ENCODE peak calls at places on chromosomes 3 and 15, in eight cellular contexts. F is choroid plexus epithelial cell, Y is AG10803, X is progenitor cell of endocrine pancreas, D is lower leg skin, W is tibial artery, O is heart right ventricle, I is AG09309. N is an unnamed sample.

GRCh38 chr3:126026277-126026751 is 57.3 kb downstream of the ROPN1B start:
- DNase-seq in F (no peak), D (peak), O (no peak), W (no peak), I (no peak), X (no peak), Y (no peak), N (no peak)

GRCh38 chr3:157226173-157226847 is 66.4 kb upstream of the CCNL1 start:
- DNase-seq in X (no peak), O (no peak), D (no peak), Y (peak), W (no peak), I (no peak), F (peak), N (peak)

GRCh38 chr3:194346035-194346434 is 5.1 kb downstream of the CPN2 start:
- DNase-seq in F (no peak), I (no peak), W (no peak), Y (no peak), X (no peak), O (no peak), D (no peak), N (no peak)

GRCh38 chr3:76487446-76487845 is 552.5 kb upstream of the ROBO2 start:
- DNase-seq in I (no peak), W (no peak), Y (peak), X (no peak), O (no peak), D (no peak), F (peak), N (no peak)

GRCh38 chr3:71504250-71505036 is 79.1 kb downstream of the FOXP1 start:
- DNase-seq in I (peak), Y (peak), F (peak), X (no peak), W (no peak), D (no peak), O (no peak), N (peak)

GRCh38 chr3:118808743-118809142 is 225.9 kb downstream of the IGSF11 start:
- DNase-seq in I (no peak), D (no peak), W (no peak), Y (no peak), X (no peak), O (no peak), F (no peak), N (no peak)

GRCh38 chr3:103025880-103026279 is 591.1 kb downstream of the ZPLD1 start:
- DNase-seq in Y (no peak), W (no peak), F (no peak), O (no peak), D (no peak), I (no peak), X (no peak), N (no peak)

GRCh38 chr3:13798401-13798800 is 81.5 kb downstream of the WNT7A start:
- DNase-seq in D (no peak), F (no peak), W (no peak), O (no peak), X (no peak), Y (no peak), I (no peak), N (no peak)

GRCh38 chr15:98144388-98144787 is 183.9 kb downstream of the ARRDC4 start:
- DNase-seq in X (no peak), I (no peak), D (no peak), W (no peak), Y (no peak), O (no peak), F (no peak), N (no peak)

GRCh38 chr3:139198929-139199328 is 144.9 kb upstream of the MRPS22 start:
- DNase-seq in F (no peak), O (no peak), D (no peak), Y (no peak), W (no peak), X (no peak), I (peak), N (no peak)

DNA sequence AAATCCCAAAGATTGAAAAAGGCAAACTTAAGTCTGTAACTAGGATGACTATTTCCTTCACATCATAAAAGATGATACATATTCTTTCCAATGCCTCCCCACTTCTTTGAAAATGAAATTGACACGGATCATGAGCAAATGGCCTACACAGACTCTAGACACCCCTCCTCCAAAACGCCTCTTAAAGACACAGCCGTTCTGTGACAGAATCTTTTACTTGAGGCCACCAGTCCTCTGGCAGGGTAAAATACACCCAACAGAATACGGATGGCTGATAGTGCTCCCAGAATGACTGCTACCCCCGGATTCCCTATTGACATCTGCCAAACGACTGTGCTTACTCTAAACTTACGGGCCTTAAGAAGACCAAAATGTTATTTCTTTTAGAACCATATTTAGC is 84.5 kb downstream of the TNIK start:
- DNase-seq in X (no peak), O (no peak), W (no peak), Y (no peak), D (no peak), F (no peak), I (no peak), N (no peak)
- TF ChIP-seq CTCF in X (no peak), O (no peak), W (no peak), Y (no peak), D (no peak), F (no peak), I (no peak), N (no peak)

DNA sequence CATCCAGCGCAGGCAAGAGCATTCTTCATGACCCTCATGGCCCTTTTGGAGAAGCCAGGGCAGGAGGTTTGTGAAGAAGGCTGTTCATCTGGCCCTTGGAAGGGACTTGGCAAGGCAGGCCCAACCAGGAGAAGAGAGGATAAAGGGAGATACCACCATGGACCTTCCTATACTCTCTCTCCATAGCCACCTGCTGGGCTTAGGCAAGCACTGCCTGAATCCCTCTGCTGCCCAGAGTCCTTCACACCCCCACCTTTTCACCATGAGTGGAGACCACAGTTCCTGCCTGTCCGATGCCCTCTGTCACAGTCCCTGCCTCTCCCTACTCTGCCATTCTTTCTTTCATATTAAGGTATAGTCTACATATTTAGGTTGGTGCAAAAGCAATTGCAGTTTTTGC is 10.6 kb upstream of the SFMBT1 start:
- DNase-seq in I (no peak), D (no peak), F (peak), X (no peak), O (no peak), Y (no peak), W (no peak), N (no peak)
- TF ChIP-seq CTCF in I (peak), D (no peak), F (peak), X (peak), O (no peak), Y (peak), W (no peak), N (peak)

GRCh38 chr3:73623996-73624362 is 762 bp downstream of the PDZRN3 start:
- DNase-seq in X (peak), O (peak), I (no peak), Y (peak), D (no peak), F (peak), W (peak), N (no peak)
- TF ChIP-seq CTCF in X (peak), O (no peak), I (no peak), Y (peak), D (no peak), F (no peak), W (peak), N (no peak)

GRCh38 chr15:26095710-26096330 is 232.7 kb upstream of the ATP10A start:
- DNase-seq in F (no peak), Y (no peak), X (no peak), O (no peak), I (no peak), W (no peak), D (no peak), N (no peak)
- TF ChIP-seq CTCF in F (no peak), Y (peak), X (peak), O (no peak), I (peak), W (peak), D (no peak), N (no peak)

GRCh38 chr15:69027976-69028518 is 13.6 kb downstream of the NOX5 start:
- DNase-seq in F (no peak), Y (no peak), I (no peak), O (no peak), D (no peak), W (no peak), X (no peak), N (no peak)

GRCh38 chr15:69032006-69032405 is 17.5 kb downstream of the NOX5 start:
- DNase-seq in I (no peak), F (no peak), D (no peak), O (no peak), X (no peak), Y (no peak), W (no peak), N (no peak)

GRCh38 chr15:69034352-69034751 is 19.9 kb downstream of the NOX5 start:
- DNase-seq in O (no peak), I (peak), D (no peak), W (no peak), X (no peak), F (peak), Y (peak), N (no peak)

GRCh38 chr15:69032703-69033373 is 18.3 kb downstream of the NOX5 start:
- DNase-seq in F (no peak), X (no peak), W (no peak), Y (no peak), I (no peak), O (no peak), D (no peak), N (no peak)

GRCh38 chr15:69031013-69032001 is 16.8 kb downstream of the NOX5 start:
- DNase-seq in Y (peak), I (no peak), D (peak), X (peak), O (peak), W (no peak), F (peak), N (peak)
- TF ChIP-seq CTCF in Y (peak), I (peak), D (no peak), X (peak), O (peak), W (no peak), F (peak), N (peak)

GRCh38 chr3:114418724-114419543 is 125.1 kb downstream of the TIGIT start:
- DNase-seq in X (no peak), O (no peak), Y (peak), F (peak), W (no peak), I (peak), D (no peak), N (no peak)
- TF ChIP-seq CTCF in X (peak), O (peak), Y (peak), F (peak), W (peak), I (peak), D (no peak), N (peak)

DNA sequence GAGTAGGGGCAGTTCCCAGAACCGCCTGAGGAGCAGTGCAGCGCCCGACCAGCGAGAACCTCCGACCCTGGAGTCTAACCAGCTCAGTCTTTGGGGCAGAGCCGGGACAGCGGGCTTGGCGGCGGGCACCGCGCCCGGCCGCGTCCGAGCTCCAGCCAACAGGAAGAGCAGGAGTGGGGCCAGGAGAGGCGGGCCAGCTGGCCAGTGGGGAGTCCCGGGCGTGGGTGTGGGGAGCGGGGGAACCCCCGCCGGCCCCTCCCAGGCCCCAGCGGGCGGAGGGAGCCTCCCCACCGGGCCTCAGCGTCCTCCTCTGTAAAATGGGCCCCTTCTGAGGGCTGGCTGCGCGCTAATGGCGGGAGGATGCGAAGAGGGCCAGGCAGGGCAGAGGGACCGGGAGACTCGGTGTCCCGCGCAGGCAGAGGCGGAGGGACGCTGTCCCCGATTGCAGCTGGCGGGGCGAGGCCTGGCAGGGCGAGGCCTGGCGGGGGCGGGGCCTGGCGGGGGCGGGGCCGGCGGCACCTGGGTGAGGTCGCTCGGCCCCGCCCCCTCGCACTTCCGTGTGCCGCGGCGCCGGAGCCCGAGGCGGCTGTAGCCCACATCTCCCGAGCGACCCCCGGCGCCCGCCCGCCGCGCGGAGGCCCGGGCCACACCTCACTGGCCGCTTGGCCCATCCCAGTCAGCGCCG is at the start of gene PRKCD:
- DNase-seq in I (peak), W (peak), D (peak), O (peak), F (peak), Y (peak), X (peak), N (peak)
- TF ChIP-seq CTCF in I (peak), W (peak), D (no peak), O (peak), F (peak), Y (peak), X (peak), N (peak)

DNA sequence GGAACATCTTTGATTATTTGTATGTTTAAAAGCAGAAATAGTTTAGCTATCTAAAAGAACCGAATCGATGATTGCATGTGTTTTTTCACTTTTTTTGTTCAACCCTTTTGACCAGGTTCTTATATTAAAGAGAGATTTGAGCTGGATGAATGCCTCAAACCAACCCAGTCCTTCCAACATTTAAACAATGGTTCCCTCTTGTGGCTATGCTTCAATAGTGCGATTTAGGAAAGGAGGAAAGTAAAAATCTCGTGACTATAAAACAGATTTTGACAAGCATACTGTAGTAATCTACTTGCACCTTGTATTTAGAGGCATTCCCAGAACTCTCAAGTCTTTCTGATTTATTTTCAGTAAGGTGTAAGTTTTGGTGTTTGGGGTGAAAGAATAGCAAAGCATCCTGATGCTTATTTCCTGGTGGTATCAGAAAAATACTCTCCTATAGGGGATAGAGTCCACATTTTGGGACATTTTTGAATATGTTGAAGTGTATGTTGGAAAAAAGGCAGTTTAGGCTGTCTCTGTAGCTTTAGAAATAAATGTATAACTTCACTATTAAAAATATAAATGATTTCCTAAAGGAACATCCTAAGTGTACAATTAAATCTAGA is 159.6 kb upstream of the KCNH8 start:
- DNase-seq in I (no peak), X (no peak), W (no peak), D (no peak), F (peak), Y (no peak), O (no peak), N (no peak)
- TF ChIP-seq CTCF in I (no peak), X (peak), W (peak), D (no peak), F (no peak), Y (no peak), O (peak), N (peak)

GRCh38 chr3:164390046-164390445 is 688.2 kb downstream of the SI start:
- DNase-seq in D (no peak), X (no peak), F (no peak), W (no peak), I (no peak), Y (no peak), O (no peak), N (no peak)
- TF ChIP-seq CTCF in D (no peak), X (peak), F (no peak), W (no peak), I (no peak), Y (no peak), O (no peak), N (no peak)

DNA sequence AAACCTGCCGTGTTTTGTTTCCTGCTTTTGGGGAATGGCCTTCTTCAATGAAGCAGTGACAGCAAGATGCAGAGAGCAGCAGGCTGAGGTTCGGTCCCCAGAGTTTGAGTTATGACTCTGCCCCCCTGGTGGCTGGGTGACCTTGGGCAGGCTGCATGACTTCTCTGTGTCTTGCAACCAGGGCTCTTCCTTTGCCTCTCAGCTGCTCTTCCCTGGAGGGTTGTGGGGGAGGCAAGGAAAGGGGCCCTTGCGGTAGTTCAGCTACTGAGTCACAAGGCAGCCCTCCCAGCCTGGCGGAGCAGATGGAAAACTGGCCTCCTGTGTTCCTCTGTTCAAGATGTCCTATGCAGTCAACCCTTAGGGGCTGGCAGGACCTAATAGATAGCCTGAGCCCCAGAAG is 17.1 kb downstream of the CTXND1 start:
- DNase-seq in O (no peak), Y (peak), W (peak), X (no peak), F (peak), I (no peak), D (no peak), N (peak)
- TF ChIP-seq CTCF in O (peak), Y (peak), W (peak), X (peak), F (peak), I (peak), D (no peak), N (peak)